ENCODE peak calls at places on chromosomes 5 and 9, in nine cellular contexts. A is breast epithelium; R is Panc1; K is gastrocnemius medialis; F is CD8-positive, alpha-beta T cell; U is colonic mucosa; E is esophagus squamous epithelium; Z is transverse colon; Y is astrocyte. X is an unnamed sample.
A peak's percentile ranks its signal among the peaks of the same experiment; 100 is the strongest.

GRCh38 chr9:127300886-127301447 is 36.4 kb downstream of the GARNL3 start:
- DNase-seq in Z (no peak), U (no peak), Y (no peak), K (no peak), E (no peak), A (no peak), F (no peak), R (no peak), X (peak; percentile 68)

GRCh38 chr9:112556497-112557085 is 70.0 kb downstream of the KIAA1958 start:
- DNase-seq in A (no peak), Y (peak; percentile 87), Z (no peak), E (no peak), U (no peak), R (no peak), K (no peak), F (no peak), X (no peak)

GRCh38 chr5:106097308-106097707 is 1573.4 kb downstream of the EFNA5 start:
- DNase-seq in Z (no peak), U (no peak), R (no peak), F (no peak), K (no peak), E (no peak), Y (peak; percentile 51), A (no peak), X (no peak)

GRCh38 chr9:72149231-72149975 is at the start of gene GDA:
- DNase-seq in K (no peak), Z (peak; percentile 70), U (peak; percentile 81), E (no peak), A (no peak), R (no peak), Y (no peak), F (no peak), X (no peak)

GRCh38 chr5:177336112-177336511 is 15.4 kb downstream of the LMAN2 start:
- DNase-seq in A (no peak), E (no peak), K (no peak), U (no peak), Y (no peak), F (no peak), Z (no peak), R (no peak), X (no peak)

GRCh38 chr5:10329808-10330481 is 22.2 kb upstream of the CMBL start:
- DNase-seq in Y (peak; percentile 37), F (no peak), A (no peak), R (no peak), E (no peak), K (no peak), U (peak; percentile 27), Z (no peak), X (no peak)

GRCh38 chr5:175392236-175392635 is 51.7 kb downstream of the DRD1 start:
- DNase-seq in F (no peak), K (no peak), R (no peak), Y (no peak), A (no peak), Z (no peak), U (no peak), E (no peak), X (peak; percentile 57)

GRCh38 chr9:86700601-86701000 is 246.7 kb downstream of the GAS1 start:
- DNase-seq in R (no peak), E (no peak), Y (peak; percentile 75), F (no peak), A (peak; percentile 48), Z (peak; percentile 12), U (no peak), K (no peak), X (no peak)

GRCh38 chr9:95570150-95570549 is 53.4 kb upstream of the PTCH1 start:
- DNase-seq in A (no peak), K (no peak), E (no peak), Y (peak; percentile 46), U (no peak), Z (no peak), F (no peak), R (no peak), X (no peak)

GRCh38 chr5:152505442-152506042 is 100.5 kb upstream of the NMUR2 start:
- DNase-seq in A (no peak), K (peak; percentile 4), F (peak; percentile 30), Y (peak; percentile 17), R (peak; percentile 25), E (no peak), Z (peak; percentile 57), U (peak; percentile 53), X (no peak)

GRCh38 chr5:150615141-150615699 is 25.2 kb upstream of the SYNPO start:
- DNase-seq in Z (peak; percentile 41), Y (peak; percentile 83), U (peak; percentile 66), R (no peak), E (no peak), A (peak; percentile 75), F (no peak), K (no peak), X (no peak)

GRCh38 chr5:150616024-150616470 is 24.4 kb upstream of the SYNPO start:
- DNase-seq in F (no peak), U (peak; percentile 92), K (no peak), E (no peak), Y (no peak), A (no peak), R (no peak), Z (peak; percentile 82), X (no peak)

GRCh38 chr5:150612905-150613670 is 27.4 kb upstream of the SYNPO start:
- DNase-seq in R (no peak), A (no peak), K (no peak), E (no peak), Y (peak; percentile 49), F (no peak), U (peak; percentile 70), Z (peak; percentile 53), X (no peak)

GRCh38 chr5:150613991-150614650 is 26.3 kb upstream of the SYNPO start:
- DNase-seq in Y (no peak), K (no peak), U (no peak), Z (no peak), A (no peak), E (no peak), F (no peak), R (no peak), X (no peak)

GRCh38 chr5:150614651-150615040 is 25.8 kb upstream of the SYNPO start:
- DNase-seq in E (no peak), K (no peak), R (no peak), A (no peak), F (no peak), Z (no peak), Y (no peak), U (no peak), X (no peak)
- H3K4me1 ChIP-seq in E (peaks cover 29% of the 10 kb centered on the region), K (peaks cover 97% of the 10 kb centered on the region), R (peaks cover 39% of the 10 kb centered on the region), A (peaks cover 10% of the 10 kb centered on the region), F (no peaks in the 10 kb centered on the region), Z (peaks cover 65% of the 10 kb centered on the region), Y (peaks cover 34% of the 10 kb centered on the region), U (peaks cover 29% of the 10 kb centered on the region), X (peaks cover 99% of the 10 kb centered on the region)

GRCh38 chr5:77881528-77881927 is 105.4 kb upstream of the TBCA start:
- DNase-seq in A (no peak), U (no peak), Z (no peak), Y (no peak), F (no peak), K (no peak), R (no peak), E (no peak), X (no peak)

GRCh38 chr5:77874691-77875090 is 98.6 kb upstream of the TBCA start:
- DNase-seq in R (no peak), Z (no peak), Y (no peak), K (no peak), F (no peak), U (no peak), E (no peak), A (no peak), X (no peak)

GRCh38 chr5:77876862-77877502 is 100.8 kb upstream of the TBCA start:
- DNase-seq in E (no peak), A (no peak), K (no peak), F (no peak), Z (no peak), U (no peak), R (no peak), Y (no peak), X (no peak)

GRCh38 chr5:77873239-77873638 is 97.1 kb upstream of the TBCA start:
- DNase-seq in F (no peak), U (no peak), E (no peak), Z (no peak), Y (no peak), A (no peak), R (no peak), K (no peak), X (no peak)

GRCh38 chr5:77877516-77878070 is 101.5 kb upstream of the TBCA start:
- DNase-seq in U (no peak), E (no peak), F (no peak), R (no peak), K (no peak), A (no peak), Y (no peak), Z (no peak), X (no peak)
- H3K27ac ChIP-seq in U (no peak overlapping the region), E (no peak overlapping the region), F (no peak overlapping the region), R (peak overlapping the region; percentile 8), K (no peak overlapping the region), A (no peak overlapping the region), Y (no peak overlapping the region), Z (no peak overlapping the region), X (no peak overlapping the region)

GRCh38 chr9:93107151-93107824 is 11.3 kb downstream of the CARD19 start:
- DNase-seq in R (no peak), E (no peak), Y (no peak), F (no peak), A (no peak), U (no peak), Z (no peak), K (no peak), X (no peak)

GRCh38 chr9:93105620-93106019 is 9.6 kb downstream of the CARD19 start:
- DNase-seq in E (no peak), A (no peak), F (no peak), Z (no peak), R (no peak), U (no peak), K (no peak), Y (no peak), X (no peak)

GRCh38 chr9:93110400-93110855 is 14.4 kb downstream of the CARD19 start:
- DNase-seq in Z (no peak), U (no peak), F (no peak), Y (no peak), K (no peak), R (no peak), E (no peak), A (no peak), X (no peak)

GRCh38 chr9:93108301-93109041 is 12.5 kb downstream of the CARD19 start:
- DNase-seq in R (no peak), Z (no peak), E (no peak), U (no peak), A (no peak), K (no peak), F (no peak), Y (no peak), X (no peak)

GRCh38 chr9:93107825-93108161 is 11.8 kb downstream of the CARD19 start:
- DNase-seq in Y (no peak), Z (no peak), E (no peak), A (no peak), U (no peak), F (no peak), R (no peak), K (no peak), X (no peak)
- H3K4me1 ChIP-seq in Y (peaks cover 8% of the 10 kb centered on the region), Z (no peaks in the 10 kb centered on the region), E (no peaks in the 10 kb centered on the region), A (no peaks in the 10 kb centered on the region), U (no peaks in the 10 kb centered on the region), F (peaks cover 54% of the 10 kb centered on the region), R (no peaks in the 10 kb centered on the region), K (peaks cover 3% of the 10 kb centered on the region), X (peaks cover 7% of the 10 kb centered on the region)

GRCh38 chr9:2615532-2615931 is 6.1 kb upstream of the VLDLR start:
- DNase-seq in Z (no peak), R (no peak), E (no peak), K (no peak), Y (no peak), U (no peak), F (no peak), A (no peak), X (no peak)
- H3K27ac ChIP-seq in Z (no peak overlapping the region), R (no peak overlapping the region), E (no peak overlapping the region), K (no peak overlapping the region), Y (no peak overlapping the region), U (no peak overlapping the region), F (no peak overlapping the region), A (no peak overlapping the region), X (no peak overlapping the region)